ENCODE peak calls at places on chromosomes 3 and 15, in four cellular contexts. One of them, this sample, is unnamed.

GRCh38 chr15:77500986-77501385 is 80.3 kb downstream of the HMG20A start:
- DNase-seq in K562: no peak
- DNase-seq in foreskin keratinocyte: peak
- DNase-seq in esophagus squamous epithelium: no peak
- DNase-seq in this sample: no peak

GRCh38 chr15:91801836-91802534 is 51.5 kb upstream of the SLCO3A1 start:
- DNase-seq in K562: no peak
- DNase-seq in foreskin keratinocyte: peak
- DNase-seq in esophagus squamous epithelium: no peak
- DNase-seq in this sample: no peak

GRCh38 chr15:33145447-33145846 is 49.1 kb downstream of the FMN1 start:
- DNase-seq in K562: no peak
- DNase-seq in foreskin keratinocyte: peak
- DNase-seq in esophagus squamous epithelium: no peak
- DNase-seq in this sample: no peak

GRCh38 chr3:183226333-183226732 is 26.7 kb upstream of the B3GNT5 start:
- DNase-seq in K562: no peak
- DNase-seq in foreskin keratinocyte: no peak
- DNase-seq in esophagus squamous epithelium: no peak
- DNase-seq in this sample: no peak

GRCh38 chr3:79247367-79248103 is 520.3 kb downstream of the ROBO1 start:
- DNase-seq in K562: no peak
- DNase-seq in foreskin keratinocyte: no peak
- DNase-seq in esophagus squamous epithelium: no peak
- DNase-seq in this sample: no peak

GRCh38 chr3:171606151-171606751 is 146.0 kb upstream of the TNIK start:
- DNase-seq in K562: peak
- DNase-seq in foreskin keratinocyte: peak
- DNase-seq in esophagus squamous epithelium: no peak
- DNase-seq in this sample: no peak

GRCh38 chr15:47339800-47340575 is 377.3 kb upstream of the SEMA6D start:
- DNase-seq in K562: no peak
- DNase-seq in foreskin keratinocyte: no peak
- DNase-seq in esophagus squamous epithelium: no peak
- DNase-seq in this sample: no peak

GRCh38 chr3:124833710-124834332 is 53.3 kb downstream of the ITGB5 start:
- DNase-seq in K562: no peak
- DNase-seq in foreskin keratinocyte: no peak
- DNase-seq in esophagus squamous epithelium: no peak
- DNase-seq in this sample: no peak

GRCh38 chr3:37519661-37520060 is 342.0 kb upstream of the CTDSPL start:
- DNase-seq in K562: no peak
- DNase-seq in foreskin keratinocyte: no peak
- DNase-seq in esophagus squamous epithelium: no peak
- DNase-seq in this sample: no peak

GRCh38 chr15:92606126-92606835 is 49.3 kb downstream of the FAM174B start:
- DNase-seq in K562: no peak
- DNase-seq in foreskin keratinocyte: no peak
- DNase-seq in esophagus squamous epithelium: no peak
- DNase-seq in this sample: no peak

GRCh38 chr3:158261371-158261991 is 151.6 kb downstream of the RSRC1 start:
- DNase-seq in K562: peak
- DNase-seq in foreskin keratinocyte: no peak
- DNase-seq in esophagus squamous epithelium: no peak
- DNase-seq in this sample: no peak

GRCh38 chr15:58547628-58548307 is 116.0 kb downstream of the LIPC start:
- DNase-seq in K562: no peak
- DNase-seq in foreskin keratinocyte: no peak
- DNase-seq in esophagus squamous epithelium: no peak
- DNase-seq in this sample: no peak

GRCh38 chr3:71903141-71903540 is 118.2 kb upstream of the PROK2 start:
- DNase-seq in K562: no peak
- DNase-seq in foreskin keratinocyte: no peak
- DNase-seq in esophagus squamous epithelium: no peak
- DNase-seq in this sample: peak

DNA sequence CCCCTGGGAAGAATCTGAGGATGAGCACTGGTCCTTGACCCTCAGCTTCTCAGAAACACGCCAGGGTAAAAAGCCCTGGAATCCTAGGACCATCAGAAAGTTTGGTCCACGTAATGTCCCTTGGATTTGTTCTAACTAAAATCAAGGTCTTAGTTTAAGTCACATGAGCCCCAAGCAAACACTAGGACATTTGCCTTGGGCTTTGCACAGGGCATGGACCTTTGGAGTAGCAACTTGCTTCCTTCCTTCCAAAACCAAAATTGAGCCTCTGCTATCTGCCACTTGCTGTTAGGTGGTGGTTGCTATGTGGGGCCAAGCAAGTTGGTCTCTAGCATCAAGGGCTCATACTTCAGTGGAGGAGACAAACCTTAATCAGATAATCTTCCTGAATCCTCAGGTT is 4.0 kb upstream of the DAG1 start:
- DNase-seq in K562: no peak
- DNase-seq in foreskin keratinocyte: no peak
- DNase-seq in esophagus squamous epithelium: no peak
- DNase-seq in this sample: no peak
- H3K27ac ChIP-seq in K562: peak
- H3K27ac ChIP-seq in foreskin keratinocyte: no peak
- H3K27ac ChIP-seq in esophagus squamous epithelium: peak
- H3K27ac ChIP-seq in this sample: no peak

DNA sequence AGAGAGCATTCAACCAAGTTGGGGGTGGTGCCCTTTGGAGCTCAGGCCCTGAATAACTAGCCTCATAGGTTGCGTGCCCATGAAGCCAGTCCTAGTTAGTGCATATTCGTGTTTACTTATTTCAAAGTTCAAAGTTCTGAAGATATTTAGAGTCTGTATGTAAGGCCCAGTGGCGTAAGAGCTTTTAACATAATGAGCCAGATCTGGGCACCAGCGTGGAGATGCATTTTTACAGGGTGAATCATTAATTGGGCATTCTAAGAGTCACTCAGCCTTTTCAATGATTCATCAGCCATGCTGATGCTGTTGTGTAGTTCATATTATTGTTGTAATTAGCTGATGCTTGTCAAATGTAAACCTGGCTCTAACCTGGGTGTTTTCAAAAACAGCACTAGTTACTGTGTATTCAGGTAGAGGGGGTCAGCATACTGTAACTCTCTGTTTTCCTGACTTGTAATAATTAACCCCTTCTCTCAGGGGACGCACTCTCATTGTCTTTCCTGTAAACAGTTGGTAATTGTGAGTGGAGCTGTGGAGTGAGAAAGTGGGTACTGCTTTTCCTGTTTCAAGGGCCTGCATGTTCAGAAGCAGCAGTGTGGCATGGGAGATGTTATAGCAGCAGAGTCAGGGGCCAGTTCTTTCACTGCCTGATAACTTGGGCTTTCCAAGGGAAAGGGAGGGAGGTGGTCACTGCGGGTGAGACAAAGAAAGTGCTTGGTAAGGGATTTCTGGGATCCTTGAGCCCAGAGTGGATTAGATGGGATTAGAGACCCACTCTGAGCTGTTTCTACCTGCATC is 104.9 kb downstream of the RPLP1 start:
- DNase-seq in K562: no peak
- DNase-seq in foreskin keratinocyte: peak
- DNase-seq in esophagus squamous epithelium: no peak
- DNase-seq in this sample: peak
- H3K27ac ChIP-seq in K562: no peak
- H3K27ac ChIP-seq in foreskin keratinocyte: no peak
- H3K27ac ChIP-seq in esophagus squamous epithelium: no peak
- H3K27ac ChIP-seq in this sample: peak

GRCh38 chr15:95279277-95280019 is 1048.1 kb downstream of the MCTP2 start:
- DNase-seq in K562: no peak
- DNase-seq in foreskin keratinocyte: no peak
- DNase-seq in esophagus squamous epithelium: no peak
- DNase-seq in this sample: no peak
- H3K27ac ChIP-seq in K562: no peak
- H3K27ac ChIP-seq in foreskin keratinocyte: no peak
- H3K27ac ChIP-seq in esophagus squamous epithelium: peak
- H3K27ac ChIP-seq in this sample: peak

GRCh38 chr3:16322189-16322588 is 57.2 kb downstream of the OXNAD1 start:
- DNase-seq in K562: no peak
- DNase-seq in foreskin keratinocyte: no peak
- DNase-seq in esophagus squamous epithelium: no peak
- DNase-seq in this sample: no peak
- H3K27ac ChIP-seq in K562: no peak
- H3K27ac ChIP-seq in foreskin keratinocyte: no peak
- H3K27ac ChIP-seq in esophagus squamous epithelium: no peak
- H3K27ac ChIP-seq in this sample: no peak

GRCh38 chr15:71414778-71415177 is 299.5 kb downstream of the THSD4 start:
- DNase-seq in K562: no peak
- DNase-seq in foreskin keratinocyte: no peak
- DNase-seq in esophagus squamous epithelium: no peak
- DNase-seq in this sample: no peak

GRCh38 chr15:71409541-71409940 is 294.3 kb downstream of the THSD4 start:
- DNase-seq in K562: no peak
- DNase-seq in foreskin keratinocyte: no peak
- DNase-seq in esophagus squamous epithelium: no peak
- DNase-seq in this sample: no peak

GRCh38 chr15:71410347-71410746 is 295.1 kb downstream of the THSD4 start:
- DNase-seq in K562: no peak
- DNase-seq in foreskin keratinocyte: no peak
- DNase-seq in esophagus squamous epithelium: no peak
- DNase-seq in this sample: no peak

GRCh38 chr15:71411538-71412482 is 296.5 kb downstream of the THSD4 start:
- DNase-seq in K562: no peak
- DNase-seq in foreskin keratinocyte: no peak
- DNase-seq in esophagus squamous epithelium: no peak
- DNase-seq in this sample: peak

GRCh38 chr15:71413419-71413818 is 298.1 kb downstream of the THSD4 start:
- DNase-seq in K562: no peak
- DNase-seq in foreskin keratinocyte: no peak
- DNase-seq in esophagus squamous epithelium: no peak
- DNase-seq in this sample: no peak
- H3K27ac ChIP-seq in K562: no peak
- H3K27ac ChIP-seq in foreskin keratinocyte: no peak
- H3K27ac ChIP-seq in esophagus squamous epithelium: peak
- H3K27ac ChIP-seq in this sample: peak

GRCh38 chr3:189883113-189883753 is 237.5 kb downstream of the P3H2 start:
- DNase-seq in K562: no peak
- DNase-seq in foreskin keratinocyte: no peak
- DNase-seq in esophagus squamous epithelium: no peak
- DNase-seq in this sample: no peak
- H3K27ac ChIP-seq in K562: no peak
- H3K27ac ChIP-seq in foreskin keratinocyte: no peak
- H3K27ac ChIP-seq in esophagus squamous epithelium: no peak
- H3K27ac ChIP-seq in this sample: no peak

GRCh38 chr15:75646112-75646943 is 1.4 kb upstream of the SNX33 start:
- DNase-seq in K562: no peak
- DNase-seq in foreskin keratinocyte: no peak
- DNase-seq in esophagus squamous epithelium: no peak
- DNase-seq in this sample: no peak

GRCh38 chr15:75648156-75649000 is 666 bp downstream of the SNX33 start:
- DNase-seq in K562: peak
- DNase-seq in foreskin keratinocyte: no peak
- DNase-seq in esophagus squamous epithelium: no peak
- DNase-seq in this sample: peak

GRCh38 chr15:75649045-75649761 is 1.5 kb downstream of the SNX33 start:
- DNase-seq in K562: no peak
- DNase-seq in foreskin keratinocyte: no peak
- DNase-seq in esophagus squamous epithelium: no peak
- DNase-seq in this sample: no peak

GRCh38 chr15:75647370-75648155 is at the start of gene SNX33:
- DNase-seq in K562: peak
- DNase-seq in foreskin keratinocyte: peak
- DNase-seq in esophagus squamous epithelium: no peak
- DNase-seq in this sample: peak

GRCh38 chr15:75646944-75647364 is 758 bp upstream of the SNX33 start:
- DNase-seq in K562: peak
- DNase-seq in foreskin keratinocyte: no peak
- DNase-seq in esophagus squamous epithelium: no peak
- DNase-seq in this sample: no peak
- H3K27ac ChIP-seq in K562: peak
- H3K27ac ChIP-seq in foreskin keratinocyte: peak
- H3K27ac ChIP-seq in esophagus squamous epithelium: peak
- H3K27ac ChIP-seq in this sample: peak

This sample was measured in tibial artery.